ENCODE peak calls at places on chromosomes 7 and 10, in four cellular contexts. F, X, W and B are unnamed samples.

GRCh38 chr7:1939434-1940401 is 269.6 kb downstream of the ELFN1 start:
- DNase-seq in W (no peak), F (no peak), X (no peak), B (no peak)

GRCh38 chr10:608331-609265 is 80.9 kb downstream of the DIP2C start:
- DNase-seq in X (no peak), W (peak), F (peak), B (no peak)

GRCh38 chr7:55065079-55065478 is 46.3 kb downstream of the EGFR start:
- DNase-seq in X (no peak), F (peak), W (peak), B (peak)

GRCh38 chr7:74709880-74710671 is 52.6 kb downstream of the GTF2I start:
- DNase-seq in W (peak), X (no peak), F (no peak), B (peak)

GRCh38 chr7:1994931-1995330 is 237.8 kb downstream of the MAD1L1 start:
- DNase-seq in W (no peak), F (peak), X (no peak), B (no peak)

GRCh38 chr7:16660702-16661464 is 14.9 kb downstream of the BZW2 start:
- DNase-seq in X (no peak), W (peak), F (peak), B (peak)

GRCh38 chr10:43702213-43702935 is 53.7 kb upstream of the ZNF32 start:
- DNase-seq in X (no peak), F (no peak), W (no peak), B (no peak)

GRCh38 chr10:127853868-127854768 is 38.6 kb downstream of the CLRN3 start:
- DNase-seq in X (no peak), F (peak), W (peak), B (peak)

GRCh38 chr7:188727-189500 is 3.5 kb upstream of the FAM20C start:
- DNase-seq in X (no peak), W (no peak), F (no peak), B (no peak)

GRCh38 chr7:155358066-155358947 is 60.6 kb downstream of the INSIG1 start:
- DNase-seq in X (no peak), W (no peak), F (peak), B (no peak)

GRCh38 chr7:42978496-42978895 is 46.3 kb downstream of the MRPL32 start:
- DNase-seq in X (no peak), W (no peak), F (peak), B (no peak)

GRCh38 chr7:81669476-81670105 is 100.3 kb downstream of the HGF start:
- DNase-seq in X (no peak), F (no peak), W (no peak), B (no peak)

GRCh38 chr7:106582365-106582764 is 78.6 kb downstream of the CCDC71L start:
- DNase-seq in X (no peak), F (no peak), W (no peak), B (no peak)

GRCh38 chr10:58642283-58642682 is 129.6 kb downstream of the BICC1 start:
- DNase-seq in X (no peak), F (peak), W (peak), B (peak)

GRCh38 chr10:28089467-28089866 is 90.6 kb upstream of the ODAD2 start:
- DNase-seq in X (no peak), W (peak), F (peak), B (peak)

GRCh38 chr7:22675917-22676343 is 51.1 kb upstream of the IL6 start:
- DNase-seq in W (peak), F (peak), X (no peak), B (peak)

GRCh38 chr7:75614390-75614789 is 122.3 kb downstream of the SPDYE5 start:
- DNase-seq in X (no peak), W (no peak), F (no peak), B (no peak)

GRCh38 chr7:36985866-36986402 is 261.6 kb upstream of the AOAH start:
- DNase-seq in F (no peak), X (no peak), W (no peak), B (no peak)

GRCh38 chr10:101052285-101052684 is 9.5 kb upstream of the KAZALD1 start:
- DNase-seq in W (peak), X (no peak), F (peak), B (peak)

GRCh38 chr10:56831681-56832080 is 470.6 kb upstream of the ZWINT start:
- DNase-seq in W (no peak), F (no peak), X (no peak), B (no peak)

GRCh38 chr10:103699611-103700435 is 155.6 kb downstream of the SH3PXD2A start:
- DNase-seq in F (no peak), X (no peak), W (no peak), B (no peak)

GRCh38 chr7:47634273-47634672 is 52.4 kb upstream of the TNS3 start:
- DNase-seq in X (no peak), W (no peak), F (peak), B (peak)

GRCh38 chr10:70352401-70353097 is 29.9 kb downstream of the LRRC20 start:
- DNase-seq in X (no peak), W (no peak), F (peak), B (no peak)

GRCh38 chr7:88928266-88928665 is 132.7 kb upstream of the TEX47 start:
- DNase-seq in F (no peak), X (no peak), W (no peak), B (no peak)

GRCh38 chr7:4700577-4701235 is 18.6 kb downstream of the FOXK1 start:
- DNase-seq in W (peak), F (peak), X (no peak), B (peak)

GRCh38 chr10:128064615-128065580 is 61.3 kb downstream of the MKI67 start:
- DNase-seq in F (peak), W (peak), X (peak), B (peak)

GRCh38 chr7:4840097-4840501 is 21.7 kb downstream of the PAPOLB start:
- DNase-seq in W (no peak), X (no peak), F (no peak), B (no peak)

GRCh38 chr7:40747856-40748255 is 613.1 kb downstream of the SUGCT start:
- DNase-seq in W (peak), F (peak), X (no peak), B (peak)

GRCh38 chr10:96415896-96416554 is 57.2 kb upstream of the OPALIN start:
- DNase-seq in W (no peak), X (no peak), F (no peak), B (peak)

GRCh38 chr10:75143353-75143752 is 31.9 kb downstream of the SAMD8 start:
- DNase-seq in X (no peak), F (peak), W (no peak), B (no peak)

GRCh38 chr10:35639651-35640311 is 2.3 kb downstream of the FZD8 start:
- DNase-seq in X (no peak), W (no peak), F (peak), B (no peak)

GRCh38 chr7:102300643-102301211 is 14.1 kb downstream of the SH2B2 start:
- DNase-seq in X (no peak), F (no peak), W (no peak), B (no peak)

GRCh38 chr10:33803248-33803647 is 468.8 kb upstream of the NRP1 start:
- DNase-seq in F (peak), X (no peak), W (peak), B (peak)

GRCh38 chr7:80654887-80655340 is 16.5 kb downstream of the CD36 start:
- DNase-seq in F (no peak), W (no peak), X (no peak), B (no peak)

GRCh38 chr10:110416776-110417732 is 80.7 kb upstream of the DUSP5 start:
- DNase-seq in X (no peak), F (no peak), W (peak), B (peak)

GRCh38 chr7:140060788-140061606 is 1.8 kb downstream of the PARP12 start:
- DNase-seq in W (peak), X (no peak), F (peak), B (peak)

GRCh38 chr7:102140952-102141370 is 145.7 kb upstream of the SH2B2 start:
- DNase-seq in X (no peak), W (no peak), F (no peak), B (no peak)

GRCh38 chr7:153682628-153683027 is 369.6 kb upstream of the DPP6 start:
- DNase-seq in F (no peak), W (no peak), X (no peak), B (no peak)

GRCh38 chr10:71225291-71226058 is 13.1 kb downstream of the UNC5B start:
- DNase-seq in W (no peak), F (no peak), X (no peak), B (no peak)

GRCh38 chr10:996031-996430 is 7.8 kb downstream of the GTPBP4 start:
- DNase-seq in F (no peak), W (no peak), X (no peak), B (no peak)